ENCODE peak calls at places on chromosomes 11 and 22, in five cellular contexts. One of them, this sample, is unnamed. For H3K9me3, the result is how much of the 10 kb centered on the place peaks cover.

GRCh38 chr11:120184946-120185677 is 25.7 kb upstream of the OAF start:
- DNase-seq in Peyer's patch: no peak
- DNase-seq in CD4-positive, CD25-positive, alpha-beta regulatory T cell: no peak
- DNase-seq in neural progenitor cell: no peak
- DNase-seq in A549: no peak
- DNase-seq in this sample: no peak

GRCh38 chr11:33256031-33256807 is 962 bp upstream of the HIPK3 start:
- DNase-seq in Peyer's patch: no peak
- DNase-seq in CD4-positive, CD25-positive, alpha-beta regulatory T cell: no peak
- DNase-seq in neural progenitor cell: peak
- DNase-seq in A549: no peak
- DNase-seq in this sample: no peak

GRCh38 chr11:9266926-9267325 is 1.8 kb upstream of the DENND5A start:
- DNase-seq in Peyer's patch: no peak
- DNase-seq in CD4-positive, CD25-positive, alpha-beta regulatory T cell: no peak
- DNase-seq in neural progenitor cell: no peak
- DNase-seq in A549: no peak
- DNase-seq in this sample: no peak

GRCh38 chr11:79626135-79626748 is 185.4 kb upstream of the TENM4 start:
- DNase-seq in Peyer's patch: no peak
- DNase-seq in CD4-positive, CD25-positive, alpha-beta regulatory T cell: no peak
- DNase-seq in neural progenitor cell: no peak
- DNase-seq in A549: no peak
- DNase-seq in this sample: no peak

GRCh38 chr11:36699271-36699670 is 101.2 kb upstream of the RAG2 start:
- DNase-seq in Peyer's patch: no peak
- DNase-seq in CD4-positive, CD25-positive, alpha-beta regulatory T cell: no peak
- DNase-seq in neural progenitor cell: no peak
- DNase-seq in A549: no peak
- DNase-seq in this sample: no peak

GRCh38 chr11:70668204-70669202 is 270.2 kb downstream of the CTTN start:
- DNase-seq in Peyer's patch: no peak
- DNase-seq in CD4-positive, CD25-positive, alpha-beta regulatory T cell: no peak
- DNase-seq in neural progenitor cell: no peak
- DNase-seq in A549: no peak
- DNase-seq in this sample: no peak

GRCh38 chr11:35014352-35014751 is 97.9 kb downstream of the PDHX start:
- DNase-seq in Peyer's patch: no peak
- DNase-seq in CD4-positive, CD25-positive, alpha-beta regulatory T cell: no peak
- DNase-seq in neural progenitor cell: no peak
- DNase-seq in A549: no peak
- DNase-seq in this sample: no peak

GRCh38 chr11:130916238-130916855 is at the start of gene SNX19:
- DNase-seq in Peyer's patch: peak
- DNase-seq in CD4-positive, CD25-positive, alpha-beta regulatory T cell: peak
- DNase-seq in neural progenitor cell: peak
- DNase-seq in A549: peak
- DNase-seq in this sample: peak

GRCh38 chr11:8934735-8935478 is 2.2 kb upstream of the C11orf16 start:
- DNase-seq in Peyer's patch: no peak
- DNase-seq in CD4-positive, CD25-positive, alpha-beta regulatory T cell: no peak
- DNase-seq in neural progenitor cell: no peak
- DNase-seq in A549: peak
- DNase-seq in this sample: no peak

GRCh38 chr11:117884994-117885393 is 8.5 kb upstream of the FXYD6 start:
- DNase-seq in Peyer's patch: no peak
- DNase-seq in CD4-positive, CD25-positive, alpha-beta regulatory T cell: no peak
- DNase-seq in neural progenitor cell: no peak
- DNase-seq in A549: no peak
- DNase-seq in this sample: no peak

GRCh38 chr22:46238541-46238940 is 11.6 kb downstream of the CDPF1 start:
- DNase-seq in Peyer's patch: no peak
- DNase-seq in CD4-positive, CD25-positive, alpha-beta regulatory T cell: no peak
- DNase-seq in neural progenitor cell: no peak
- DNase-seq in A549: no peak
- DNase-seq in this sample: no peak

GRCh38 chr11:94449437-94449836 is 44.2 kb downstream of the MRE11 start:
- DNase-seq in Peyer's patch: no peak
- DNase-seq in CD4-positive, CD25-positive, alpha-beta regulatory T cell: no peak
- DNase-seq in neural progenitor cell: no peak
- DNase-seq in A549: peak
- DNase-seq in this sample: no peak

GRCh38 chr22:49514211-49514610 is 313.5 kb downstream of the BRD1 start:
- DNase-seq in Peyer's patch: no peak
- DNase-seq in CD4-positive, CD25-positive, alpha-beta regulatory T cell: no peak
- DNase-seq in neural progenitor cell: no peak
- DNase-seq in A549: no peak
- DNase-seq in this sample: no peak

GRCh38 chr22:27068121-27068520 is 410.7 kb downstream of the MIAT start:
- DNase-seq in Peyer's patch: no peak
- DNase-seq in CD4-positive, CD25-positive, alpha-beta regulatory T cell: no peak
- DNase-seq in neural progenitor cell: no peak
- DNase-seq in A549: no peak
- DNase-seq in this sample: no peak

GRCh38 chr22:49751968-49752597 is 75.6 kb downstream of the BRD1 start:
- DNase-seq in Peyer's patch: no peak
- DNase-seq in CD4-positive, CD25-positive, alpha-beta regulatory T cell: no peak
- DNase-seq in neural progenitor cell: peak
- DNase-seq in A549: no peak
- DNase-seq in this sample: no peak

GRCh38 chr22:44881246-44881600 is 128.6 kb downstream of the PHF21B start:
- DNase-seq in Peyer's patch: no peak
- DNase-seq in CD4-positive, CD25-positive, alpha-beta regulatory T cell: no peak
- DNase-seq in neural progenitor cell: no peak
- DNase-seq in A549: no peak
- DNase-seq in this sample: no peak

GRCh38 chr11:64637346-64638016 is 46.5 kb downstream of the SLC22A12 start:
- DNase-seq in Peyer's patch: no peak
- DNase-seq in CD4-positive, CD25-positive, alpha-beta regulatory T cell: no peak
- DNase-seq in neural progenitor cell: peak
- DNase-seq in A549: no peak
- DNase-seq in this sample: no peak

GRCh38 chr11:27387362-27387761 is 24.3 kb upstream of the CCDC34 start:
- DNase-seq in Peyer's patch: no peak
- DNase-seq in CD4-positive, CD25-positive, alpha-beta regulatory T cell: no peak
- DNase-seq in neural progenitor cell: no peak
- DNase-seq in A549: no peak
- DNase-seq in this sample: no peak

GRCh38 chr11:113331988-113332387 is 17.6 kb downstream of the TTC12 start:
- DNase-seq in Peyer's patch: no peak
- DNase-seq in CD4-positive, CD25-positive, alpha-beta regulatory T cell: no peak
- DNase-seq in neural progenitor cell: no peak
- DNase-seq in A549: no peak
- DNase-seq in this sample: no peak

GRCh38 chr11:22711212-22711770 is 44.9 kb downstream of the GAS2 start:
- DNase-seq in Peyer's patch: no peak
- DNase-seq in CD4-positive, CD25-positive, alpha-beta regulatory T cell: no peak
- DNase-seq in neural progenitor cell: no peak
- DNase-seq in A549: no peak
- DNase-seq in this sample: no peak

GRCh38 chr22:19169002-19169946 is 9.3 kb downstream of the SLC25A1 start:
- DNase-seq in Peyer's patch: no peak
- DNase-seq in CD4-positive, CD25-positive, alpha-beta regulatory T cell: no peak
- DNase-seq in neural progenitor cell: peak
- DNase-seq in A549: no peak
- DNase-seq in this sample: no peak

GRCh38 chr22:46971776-46972150 is 209.3 kb downstream of the TBC1D22A start:
- DNase-seq in Peyer's patch: no peak
- DNase-seq in CD4-positive, CD25-positive, alpha-beta regulatory T cell: no peak
- DNase-seq in neural progenitor cell: no peak
- DNase-seq in A549: no peak
- DNase-seq in this sample: no peak

GRCh38 chr22:50672471-50673230 is at the start of gene SHANK3:
- DNase-seq in Peyer's patch: no peak
- DNase-seq in CD4-positive, CD25-positive, alpha-beta regulatory T cell: no peak
- DNase-seq in neural progenitor cell: no peak
- DNase-seq in A549: no peak
- DNase-seq in this sample: no peak

GRCh38 chr22:38783095-38783710 is 10.7 kb downstream of the DNAL4 start:
- DNase-seq in Peyer's patch: no peak
- DNase-seq in CD4-positive, CD25-positive, alpha-beta regulatory T cell: no peak
- DNase-seq in neural progenitor cell: no peak
- DNase-seq in A549: no peak
- DNase-seq in this sample: peak

GRCh38 chr22:38782402-38783094 is 11.4 kb downstream of the DNAL4 start:
- DNase-seq in Peyer's patch: no peak
- DNase-seq in CD4-positive, CD25-positive, alpha-beta regulatory T cell: no peak
- DNase-seq in neural progenitor cell: peak
- DNase-seq in A549: no peak
- DNase-seq in this sample: no peak

GRCh38 chr22:38784035-38784434 is 9.9 kb downstream of the DNAL4 start:
- DNase-seq in Peyer's patch: no peak
- DNase-seq in CD4-positive, CD25-positive, alpha-beta regulatory T cell: no peak
- DNase-seq in neural progenitor cell: no peak
- DNase-seq in A549: no peak
- DNase-seq in this sample: no peak

GRCh38 chr22:38777087-38777671 is 16.8 kb downstream of the DNAL4 start:
- DNase-seq in Peyer's patch: no peak
- DNase-seq in CD4-positive, CD25-positive, alpha-beta regulatory T cell: no peak
- DNase-seq in neural progenitor cell: no peak
- DNase-seq in A549: no peak
- DNase-seq in this sample: no peak

GRCh38 chr22:38781033-38781432 is 12.9 kb downstream of the DNAL4 start:
- DNase-seq in Peyer's patch: no peak
- DNase-seq in CD4-positive, CD25-positive, alpha-beta regulatory T cell: no peak
- DNase-seq in neural progenitor cell: no peak
- DNase-seq in A549: no peak
- DNase-seq in this sample: no peak
- H3K27ac ChIP-seq in Peyer's patch: no peak
- H3K27ac ChIP-seq in CD4-positive, CD25-positive, alpha-beta regulatory T cell: no peak
- H3K27ac ChIP-seq in neural progenitor cell: no peak
- H3K27ac ChIP-seq in A549: no peak
- H3K27ac ChIP-seq in this sample: no peak

GRCh38 chr11:2641623-2642022 is 58.2 kb downstream of the KCNQ1OT1 start:
- DNase-seq in Peyer's patch: no peak
- DNase-seq in CD4-positive, CD25-positive, alpha-beta regulatory T cell: no peak
- DNase-seq in neural progenitor cell: no peak
- DNase-seq in A549: no peak
- DNase-seq in this sample: no peak
- H3K9me3 ChIP-seq in Peyer's patch: under half
- H3K9me3 ChIP-seq in CD4-positive, CD25-positive, alpha-beta regulatory T cell: under half
- H3K9me3 ChIP-seq in neural progenitor cell: under half
- H3K9me3 ChIP-seq in A549: half or more
- H3K9me3 ChIP-seq in this sample: under half

DNA sequence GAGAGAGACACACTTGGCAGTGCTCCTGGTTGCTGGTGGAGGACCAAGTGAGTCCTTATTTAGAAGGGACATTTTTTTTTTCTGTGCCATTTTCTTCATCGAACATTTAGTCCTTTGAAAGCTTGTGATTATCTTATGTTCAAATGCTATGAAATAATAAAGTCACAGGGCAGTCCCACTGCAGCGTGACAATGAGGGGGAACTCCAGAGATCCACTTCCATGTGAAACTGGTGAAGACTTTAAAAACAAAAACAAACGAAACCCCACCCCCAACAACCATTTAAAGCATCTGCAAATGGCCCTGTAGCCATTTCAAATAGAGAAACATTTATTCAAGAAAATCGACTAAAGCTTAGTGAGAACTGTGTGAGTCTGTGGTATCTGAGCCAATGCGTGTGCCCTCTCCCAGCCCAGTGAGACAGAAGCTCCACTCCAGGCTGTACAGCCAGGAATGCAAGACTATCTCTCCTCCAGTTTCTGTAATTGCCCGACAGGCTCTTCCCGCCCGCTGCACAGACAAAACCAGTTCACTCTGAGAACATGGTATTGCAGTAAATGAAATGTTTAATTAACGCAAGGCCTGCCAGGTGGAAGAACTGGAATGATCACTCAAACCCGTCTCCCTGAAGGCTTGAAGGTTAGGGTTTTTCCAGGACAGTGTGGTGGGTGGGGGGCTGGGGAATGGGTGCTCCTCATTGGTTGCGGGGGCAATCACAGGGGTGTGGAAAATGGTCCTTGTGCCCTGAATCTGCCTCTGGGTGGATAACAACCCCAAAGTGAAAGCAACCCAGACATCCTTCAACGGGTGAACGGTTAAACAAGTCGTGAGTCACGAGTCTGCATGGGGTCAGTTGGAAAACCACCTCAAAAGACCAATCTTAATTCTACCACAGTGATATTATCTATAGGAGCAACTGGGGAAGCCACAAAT is 8.4 kb downstream of the KRTAP5-6 start:
- DNase-seq in Peyer's patch: no peak
- DNase-seq in CD4-positive, CD25-positive, alpha-beta regulatory T cell: no peak
- DNase-seq in neural progenitor cell: no peak
- DNase-seq in A549: no peak
- DNase-seq in this sample: no peak
- H3K27ac ChIP-seq in Peyer's patch: no peak
- H3K27ac ChIP-seq in CD4-positive, CD25-positive, alpha-beta regulatory T cell: no peak
- H3K27ac ChIP-seq in neural progenitor cell: no peak
- H3K27ac ChIP-seq in A549: no peak
- H3K27ac ChIP-seq in this sample: no peak

DNA sequence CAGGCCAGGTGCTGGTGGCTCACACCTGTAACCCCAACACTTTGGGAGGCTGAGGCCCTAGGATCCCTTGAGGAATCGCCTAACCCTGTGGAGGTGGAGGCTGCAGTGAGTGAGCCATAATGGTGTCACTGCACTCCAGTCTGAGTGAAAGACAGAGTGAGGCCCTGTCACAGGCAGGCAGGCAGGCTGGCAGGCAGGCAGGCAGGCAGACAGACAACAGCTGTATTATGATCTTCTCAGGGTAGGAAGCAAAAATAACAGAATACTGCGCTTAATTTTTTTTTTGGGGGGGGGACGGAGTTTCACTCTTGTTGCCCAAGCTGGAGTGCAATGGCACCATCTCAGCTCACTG is 3901.6 kb upstream of the OR11H1 start:
- DNase-seq in Peyer's patch: no peak
- DNase-seq in CD4-positive, CD25-positive, alpha-beta regulatory T cell: no peak
- DNase-seq in neural progenitor cell: no peak
- DNase-seq in A549: no peak
- DNase-seq in this sample: no peak
- H3K9me3 ChIP-seq in Peyer's patch: under half
- H3K9me3 ChIP-seq in CD4-positive, CD25-positive, alpha-beta regulatory T cell: under half
- H3K9me3 ChIP-seq in neural progenitor cell: half or more
- H3K9me3 ChIP-seq in A549: under half
- H3K9me3 ChIP-seq in this sample: under half

GRCh38 chr22:41023299-41023623 is 69.1 kb upstream of the EP300 start:
- DNase-seq in Peyer's patch: no peak
- DNase-seq in CD4-positive, CD25-positive, alpha-beta regulatory T cell: no peak
- DNase-seq in neural progenitor cell: peak
- DNase-seq in A549: no peak
- DNase-seq in this sample: no peak

GRCh38 chr22:41030891-41031290 is 61.5 kb upstream of the EP300 start:
- DNase-seq in Peyer's patch: no peak
- DNase-seq in CD4-positive, CD25-positive, alpha-beta regulatory T cell: no peak
- DNase-seq in neural progenitor cell: no peak
- DNase-seq in A549: no peak
- DNase-seq in this sample: no peak

GRCh38 chr22:41034741-41035140 is 57.7 kb upstream of the EP300 start:
- DNase-seq in Peyer's patch: no peak
- DNase-seq in CD4-positive, CD25-positive, alpha-beta regulatory T cell: no peak
- DNase-seq in neural progenitor cell: no peak
- DNase-seq in A549: no peak
- DNase-seq in this sample: no peak

GRCh38 chr22:41028841-41029240 is 63.6 kb upstream of the EP300 start:
- DNase-seq in Peyer's patch: no peak
- DNase-seq in CD4-positive, CD25-positive, alpha-beta regulatory T cell: no peak
- DNase-seq in neural progenitor cell: no peak
- DNase-seq in A549: peak
- DNase-seq in this sample: no peak
- H3K27ac ChIP-seq in Peyer's patch: no peak
- H3K27ac ChIP-seq in CD4-positive, CD25-positive, alpha-beta regulatory T cell: no peak
- H3K27ac ChIP-seq in neural progenitor cell: no peak
- H3K27ac ChIP-seq in A549: no peak
- H3K27ac ChIP-seq in this sample: no peak